ENCODE peak calls at places on chromosome 1, in five cellular contexts. Z is K562, P is H1, I is GM12878, D is HepG2. E is an unnamed sample.

GRCh38 chr1:101005191-101005590 is 20.4 kb downstream of the DPH5 start:
- DNase-seq in Z (no peak), D (no peak), I (no peak), P (no peak), E (no peak)

GRCh38 chr1:18299441-18300338 is 181.0 kb upstream of the KLHDC7A start:
- DNase-seq in P (no peak), I (no peak), D (peak; percentile 13), Z (peak; percentile 80), E (peak; percentile 10)

GRCh38 chr1:62247391-62248168 is 52.9 kb downstream of the L1TD1 start:
- DNase-seq in Z (no peak), D (no peak), I (no peak), P (no peak), E (no peak)

GRCh38 chr1:116448785-116449385 is 75.8 kb downstream of the ATP1A1 start:
- DNase-seq in Z (no peak), P (no peak), I (no peak), D (peak; percentile 56), E (no peak)

GRCh38 chr1:117561551-117561950 is 44.3 kb upstream of the TENT5C start:
- DNase-seq in I (no peak), Z (no peak), P (no peak), D (no peak), E (no peak)

GRCh38 chr1:118859999-118860398 is 128.1 kb downstream of the TBX15 start:
- DNase-seq in P (no peak), D (peak; percentile 4), I (no peak), Z (no peak), E (no peak)

GRCh38 chr1:42172394-42173133 is 8.0 kb upstream of the GUCA2A start:
- DNase-seq in Z (no peak), D (peak; percentile 56), I (no peak), P (no peak), E (no peak)

GRCh38 chr1:50332941-50333594 is 90.2 kb downstream of the DMRTA2 start:
- DNase-seq in I (no peak), P (peak; percentile 44), Z (peak; percentile 88), D (peak; percentile 21), E (no peak)

GRCh38 chr1:84603941-84604830 is 29.9 kb upstream of the CTBS start:
- DNase-seq in Z (peak; percentile 40), P (peak; percentile 49), D (peak; percentile 85), I (no peak), E (peak; percentile 73)

GRCh38 chr1:118961156-118961555 is 27.0 kb downstream of the TBX15 start:
- DNase-seq in P (no peak), I (no peak), Z (no peak), D (no peak), E (no peak)

GRCh38 chr1:19630720-19631119 is 13.4 kb upstream of the NBL1 start:
- DNase-seq in Z (no peak), P (no peak), I (no peak), D (no peak), E (no peak)
- TF ChIP-seq ATF3 in Z (no peak), P (no peak), I (no peak), D (no peak), E (no peak)

GRCh38 chr1:110067429-110067956 is 3.0 kb downstream of the ALX3 start:
- DNase-seq in I (no peak), D (no peak), P (no peak), Z (no peak), E (no peak)

GRCh38 chr1:110069302-110070281 is 880 bp downstream of the ALX3 start:
- DNase-seq in I (no peak), Z (no peak), P (no peak), D (no peak), E (no peak)

GRCh38 chr1:110068646-110069301 is 1.7 kb downstream of the ALX3 start:
- DNase-seq in Z (no peak), D (no peak), P (no peak), I (no peak), E (no peak)

GRCh38 chr1:110065841-110066240 is 4.6 kb downstream of the ALX3 start:
- DNase-seq in D (no peak), I (no peak), Z (no peak), P (no peak), E (no peak)

GRCh38 chr1:110067957-110068645 is 2.4 kb downstream of the ALX3 start:
- DNase-seq in Z (no peak), I (no peak), P (no peak), D (no peak), E (no peak)
- TF ChIP-seq SP1 in Z (no peak), I (no peak), P (no peak), D (no peak), E (no peak)

GRCh38 chr1:159646687-159647086 is 59.1 kb downstream of the APCS start:
- DNase-seq in D (no peak), Z (no peak), P (no peak), I (no peak), E (no peak)

GRCh38 chr1:159647616-159648015 is 60.0 kb downstream of the APCS start:
- DNase-seq in I (no peak), Z (no peak), P (no peak), D (no peak), E (no peak)

GRCh38 chr1:159653201-159653600 is 61.2 kb downstream of the CRP start:
- DNase-seq in I (no peak), P (no peak), Z (no peak), D (no peak), E (no peak)

GRCh38 chr1:159652506-159652905 is 61.9 kb downstream of the CRP start:
- DNase-seq in D (no peak), P (no peak), I (no peak), Z (no peak), E (no peak)
- H3K4me2 ChIP-seq in D (no peak overlapping the region), P (no peak overlapping the region), I (no peak overlapping the region), Z (no peak overlapping the region), E (no peak overlapping the region)

DNA sequence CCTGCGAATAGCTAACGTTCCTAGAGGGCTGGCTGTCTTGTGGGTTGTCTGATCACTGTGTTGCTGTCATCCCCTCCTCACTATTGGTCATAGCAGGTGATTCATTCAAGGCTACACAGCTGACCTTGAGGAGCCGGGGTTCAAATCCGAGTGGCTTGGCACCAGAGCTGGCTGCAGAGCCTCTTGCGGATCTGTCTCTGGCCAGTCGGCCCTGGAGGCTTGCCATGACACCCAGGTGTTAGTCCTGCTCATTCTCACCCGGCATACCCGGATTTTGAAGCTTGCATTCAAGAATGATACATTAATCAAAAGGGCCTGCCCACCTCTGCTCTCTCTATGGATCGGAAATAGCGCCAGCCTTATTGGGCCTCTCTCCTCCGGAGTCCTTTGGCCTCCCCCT is 110.4 kb downstream of the DHRS3 start:
- DNase-seq in D (no peak), Z (no peak), I (no peak), P (no peak), E (no peak)
- TF ChIP-seq ATF3 in D (no peak), Z (no peak), I (no peak), P (no peak), E (no peak)

GRCh38 chr1:26684763-26685162 is 11.1 kb upstream of the ARID1A start:
- DNase-seq in Z (no peak), P (no peak), I (no peak), D (no peak), E (no peak)
- TF ChIP-seq SP1 in Z (no peak), P (no peak), I (no peak), D (no peak), E (no peak)

GRCh38 chr1:221711156-221711577 is 30.7 kb downstream of the DUSP10 start:
- DNase-seq in D (no peak), Z (no peak), I (no peak), P (no peak), E (no peak)

GRCh38 chr1:221712198-221712684 is 29.6 kb downstream of the DUSP10 start:
- DNase-seq in D (no peak), P (no peak), Z (peak; percentile 32), I (no peak), E (no peak)

GRCh38 chr1:221714227-221715116 is 27.4 kb downstream of the DUSP10 start:
- DNase-seq in Z (no peak), I (no peak), P (no peak), D (no peak), E (no peak)

GRCh38 chr1:221711642-221712041 is 30.2 kb downstream of the DUSP10 start:
- DNase-seq in I (no peak), D (no peak), Z (no peak), P (no peak), E (no peak)

DNA sequence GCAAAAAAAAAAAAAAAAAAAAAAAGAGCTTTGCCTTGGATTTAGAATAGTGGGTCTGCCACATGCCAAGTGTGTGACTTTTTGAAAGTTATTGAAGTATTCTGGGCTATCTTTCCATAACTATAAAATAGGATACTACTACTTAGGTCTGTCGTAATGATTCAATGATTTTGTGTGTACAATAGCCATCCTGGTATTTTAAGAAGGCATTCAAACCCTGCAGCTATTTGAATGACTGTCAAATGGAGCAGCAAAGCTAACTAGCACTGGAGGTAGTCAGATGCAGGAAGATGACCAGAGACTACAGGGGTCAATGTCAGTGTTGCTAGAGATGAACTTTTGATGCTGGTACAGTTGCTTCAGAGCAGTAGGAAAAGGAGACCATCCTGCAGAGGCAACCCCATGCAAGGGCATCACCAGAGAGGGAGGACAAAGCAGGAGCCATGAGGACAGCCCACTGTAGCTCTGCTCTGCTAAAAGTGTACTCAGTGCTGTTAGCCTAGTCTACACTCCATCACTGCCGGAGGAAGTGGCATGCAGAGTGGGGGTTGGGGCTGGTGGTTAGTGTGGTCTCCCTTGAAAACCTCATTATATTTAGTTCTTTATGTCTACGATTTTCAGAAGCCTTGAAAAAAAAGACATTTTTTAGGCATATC is 29.0 kb downstream of the DUSP10 start:
- DNase-seq in P (no peak), D (no peak), I (peak; percentile 72), Z (no peak), E (no peak)
- H3K4me2 ChIP-seq in P (no peak overlapping the region), D (no peak overlapping the region), I (peak overlapping the region; percentile 46), Z (no peak overlapping the region), E (no peak overlapping the region)

GRCh38 chr1:159000627-159001026 is 9.1 kb upstream of the IFI16 start:
- DNase-seq in P (no peak), D (no peak), Z (no peak), I (no peak), E (peak; percentile 10)
- TF ChIP-seq ATF3 in P (no peak), D (no peak), Z (no peak), I (no peak), E (no peak)

GRCh38 chr1:175628548-175629317 is 114.7 kb downstream of the TNR start:
- DNase-seq in Z (no peak), P (no peak), I (no peak), D (no peak), E (no peak)

GRCh38 chr1:175633801-175634200 is 109.6 kb downstream of the TNR start:
- DNase-seq in I (no peak), D (no peak), Z (no peak), P (no peak), E (no peak)

GRCh38 chr1:175632667-175633066 is 110.7 kb downstream of the TNR start:
- DNase-seq in D (no peak), P (no peak), Z (no peak), I (no peak), E (no peak)

GRCh38 chr1:175629318-175629694 is 114.1 kb downstream of the TNR start:
- DNase-seq in Z (no peak), P (no peak), D (no peak), I (no peak), E (no peak)

GRCh38 chr1:175630076-175630475 is 113.3 kb downstream of the TNR start:
- DNase-seq in D (no peak), P (no peak), Z (no peak), I (no peak), E (no peak)
- TF ChIP-seq SP1 in D (no peak), P (no peak), Z (no peak), I (no peak), E (no peak)

GRCh38 chr1:79791488-79792211 is 785.1 kb upstream of the ADGRL4 start:
- DNase-seq in P (no peak), D (no peak), Z (no peak), I (no peak), E (no peak)
- H3K4me2 ChIP-seq in P (no peak overlapping the region), D (no peak overlapping the region), Z (no peak overlapping the region), I (no peak overlapping the region), E (no peak overlapping the region)